ENCODE peak calls at places on chromosomes 3 and 15, in seven cellular contexts. L, O, F, S, A, X and T are unnamed samples.

GRCh38 chr15:84816694-84817460 is at the start of gene ALPK3:
- DNase-seq in S (peak), O (no peak), L (no peak), F (no peak), X (no peak), A (peak), T (no peak)

GRCh38 chr3:42880183-42880582 is 4.5 kb upstream of the CYP8B1 start:
- DNase-seq in O (no peak), A (no peak), X (no peak), L (no peak), F (no peak), S (no peak), T (no peak)

GRCh38 chr3:45486926-45487325 is 98.5 kb downstream of the LARS2 start:
- DNase-seq in A (no peak), L (no peak), O (no peak), X (peak), S (no peak), F (no peak), T (no peak)

GRCh38 chr15:39969871-39970270 is 36.0 kb downstream of the EIF2AK4 start:
- DNase-seq in X (peak), S (peak), L (no peak), F (no peak), A (peak), O (peak), T (no peak)

GRCh38 chr3:36172699-36173098 is 207.6 kb upstream of the STAC start:
- DNase-seq in A (no peak), O (peak), F (no peak), L (no peak), X (no peak), S (no peak), T (no peak)

GRCh38 chr3:65732060-65732933 is 306.4 kb downstream of the MAGI1 start:
- DNase-seq in L (no peak), A (no peak), F (peak), O (peak), S (no peak), X (peak), T (no peak)

GRCh38 chr15:77571181-77571580 is 61.5 kb downstream of the LINGO1 start:
- DNase-seq in A (no peak), F (no peak), O (no peak), X (no peak), L (no peak), S (no peak), T (no peak)

GRCh38 chr15:69265347-69265955 is 33.3 kb upstream of the PAQR5 start:
- DNase-seq in F (no peak), O (peak), A (no peak), L (no peak), X (no peak), S (no peak), T (no peak)

GRCh38 chr15:62928242-62928995 is 114.1 kb upstream of the TPM1 start:
- DNase-seq in L (peak), X (peak), A (no peak), S (no peak), O (peak), F (peak), T (no peak)

GRCh38 chr3:141275032-141275422 is 43.4 kb downstream of the PXYLP1 start:
- DNase-seq in O (peak), S (no peak), X (peak), F (no peak), A (no peak), L (no peak), T (no peak)

GRCh38 chr3:5791558-5791957 is 604.1 kb downstream of the EDEM1 start:
- DNase-seq in A (no peak), F (no peak), S (no peak), O (peak), L (no peak), X (no peak), T (no peak)

GRCh38 chr3:184155644-184156521 is 706 bp downstream of the DVL3 start:
- DNase-seq in L (no peak), A (peak), S (no peak), X (peak), O (no peak), F (no peak), T (no peak)

GRCh38 chr15:85759391-85759790 is 35.3 kb downstream of the KLHL25 start:
- DNase-seq in L (no peak), O (no peak), F (no peak), X (no peak), S (no peak), A (no peak), T (peak)

GRCh38 chr15:51888593-51889195 is 59.2 kb downstream of the TMOD3 start:
- DNase-seq in L (no peak), A (no peak), F (no peak), X (no peak), O (peak), S (no peak), T (no peak)

GRCh38 chr15:29364429-29365078 is 94.9 kb upstream of the NSMCE3 start:
- DNase-seq in A (no peak), S (no peak), F (peak), L (peak), X (peak), O (peak), T (no peak)

GRCh38 chr3:69115731-69116130 is 6.7 kb downstream of the LMOD3 start:
- DNase-seq in A (no peak), S (no peak), X (peak), O (peak), F (peak), L (no peak), T (no peak)

GRCh38 chr15:51775967-51776816 is 24.8 kb downstream of the TMOD2 start:
- DNase-seq in A (no peak), S (no peak), L (no peak), F (peak), O (peak), X (peak), T (no peak)

GRCh38 chr15:98651581-98652220 is 3.4 kb downstream of the IGF1R start:
- DNase-seq in A (no peak), X (no peak), S (no peak), O (peak), L (no peak), F (no peak), T (no peak)

GRCh38 chr15:62853114-62853832 is 189.3 kb upstream of the TPM1 start:
- DNase-seq in F (no peak), X (no peak), A (no peak), O (peak), S (no peak), L (no peak), T (no peak)

GRCh38 chr15:38662805-38663204 is 98.2 kb upstream of the RASGRP1 start:
- DNase-seq in A (no peak), L (no peak), F (no peak), S (no peak), X (no peak), O (no peak), T (no peak)

GRCh38 chr3:35492846-35493245 is 146.5 kb upstream of the ARPP21 start:
- DNase-seq in L (no peak), S (no peak), X (no peak), F (no peak), O (no peak), A (no peak), T (no peak)

GRCh38 chr3:115381573-115381912 is 234.5 kb upstream of the ZBTB20 start:
- DNase-seq in O (no peak), F (no peak), S (peak), L (no peak), X (no peak), A (no peak), T (no peak)

GRCh38 chr3:169699070-169699469 is 35.6 kb upstream of the MECOM start:
- DNase-seq in A (no peak), O (no peak), X (no peak), L (no peak), F (no peak), S (no peak), T (no peak)

GRCh38 chr3:71493372-71493771 is 90.2 kb downstream of the FOXP1 start:
- DNase-seq in A (no peak), O (no peak), X (no peak), L (no peak), F (no peak), S (no peak), T (no peak)

GRCh38 chr3:184255291-184256039 is 5.9 kb downstream of the CAMK2N2 start:
- DNase-seq in L (no peak), F (no peak), X (no peak), S (no peak), A (no peak), O (peak), T (no peak)

GRCh38 chr3:142886938-142887337 is 1.9 kb downstream of the PCOLCE2 start:
- DNase-seq in S (no peak), L (peak), X (peak), F (no peak), O (peak), A (no peak), T (no peak)

GRCh38 chr3:189001559-189001958 is 170.2 kb upstream of the TPRG1 start:
- DNase-seq in O (peak), A (no peak), X (peak), S (no peak), L (peak), F (peak), T (no peak)

GRCh38 chr3:194937751-194938358 is 252.2 kb downstream of the FAM43A start:
- DNase-seq in A (no peak), L (no peak), S (no peak), F (no peak), X (no peak), O (peak), T (peak)

GRCh38 chr15:74817370-74817737 is 4.7 kb downstream of the LMAN1L start:
- DNase-seq in L (no peak), A (peak), O (peak), X (peak), S (peak), F (no peak), T (no peak)
- TF ChIP-seq CTCF in L (peak), A (peak), O (peak), X (peak), S (peak), F (peak), T (peak)

GRCh38 chr15:89301304-89302089 is 33.1 kb downstream of the POLG start:
- DNase-seq in S (no peak), L (no peak), F (no peak), O (no peak), X (no peak), A (no peak), T (no peak)

GRCh38 chr15:89307791-89308190 is 26.8 kb downstream of the POLG start:
- DNase-seq in O (peak), X (peak), L (peak), F (peak), A (no peak), S (no peak), T (no peak)

GRCh38 chr15:89307046-89307587 is 27.5 kb downstream of the POLG start:
- DNase-seq in A (no peak), O (peak), F (no peak), S (no peak), L (peak), X (peak), T (no peak)

GRCh38 chr15:89305395-89305794 is 29.2 kb downstream of the POLG start:
- DNase-seq in S (no peak), O (no peak), X (no peak), F (no peak), L (no peak), A (no peak), T (no peak)

GRCh38 chr15:89303986-89304385 is 30.6 kb downstream of the POLG start:
- DNase-seq in A (no peak), O (no peak), S (no peak), X (peak), F (no peak), L (no peak), T (no peak)
- TF ChIP-seq CTCF in A (no peak), O (no peak), S (no peak), X (no peak), F (no peak), L (no peak), T (no peak)

GRCh38 chr15:60017538-60018199 is 13.6 kb downstream of the FOXB1 start:
- DNase-seq in F (no peak), S (no peak), A (no peak), X (no peak), O (peak), L (no peak), T (no peak)

GRCh38 chr15:60026555-60026954 is 22.4 kb downstream of the FOXB1 start:
- DNase-seq in A (no peak), S (no peak), L (no peak), O (peak), X (no peak), F (no peak), T (no peak)

GRCh38 chr15:60021589-60022378 is 17.7 kb downstream of the FOXB1 start:
- DNase-seq in A (no peak), X (no peak), O (peak), F (no peak), S (no peak), L (no peak), T (no peak)

GRCh38 chr15:60020736-60021135 is 16.6 kb downstream of the FOXB1 start:
- DNase-seq in A (no peak), O (peak), S (no peak), L (no peak), X (no peak), F (no peak), T (no peak)

DNA sequence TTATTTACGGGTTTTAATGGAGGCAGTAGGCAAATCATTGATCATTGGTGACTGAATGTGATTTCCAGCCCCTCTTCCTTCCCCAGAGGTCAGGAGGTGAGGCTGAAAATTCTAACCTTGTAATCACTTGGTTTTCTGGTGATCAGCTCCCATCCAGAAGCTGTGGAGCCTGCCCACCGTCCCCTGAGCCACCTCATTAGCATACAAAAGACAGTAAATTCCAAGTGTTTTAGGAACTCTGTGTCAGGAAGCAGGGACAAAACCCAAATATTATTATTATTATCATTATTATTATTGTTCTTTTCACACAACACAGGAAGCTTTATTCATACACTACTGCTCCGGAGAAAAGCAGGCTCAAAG is 18.2 kb downstream of the FOXB1 start:
- DNase-seq in S (no peak), O (no peak), L (no peak), X (no peak), F (no peak), A (no peak), T (no peak)
- TF ChIP-seq CTCF in S (no peak), O (no peak), L (no peak), X (no peak), F (no peak), A (no peak), T (no peak)

GRCh38 chr3:52480768-52481715 is 14.1 kb upstream of the STAB1 start:
- DNase-seq in L (no peak), S (no peak), A (no peak), F (no peak), X (no peak), O (no peak), T (no peak)

GRCh38 chr3:52483577-52484495 is 11.3 kb upstream of the STAB1 start:
- DNase-seq in S (no peak), O (peak), L (peak), A (peak), X (peak), F (peak), T (no peak)

GRCh38 chr3:52479876-52480575 is 15.1 kb upstream of the STAB1 start:
- DNase-seq in S (no peak), F (no peak), O (no peak), A (no peak), X (no peak), L (no peak), T (no peak)

GRCh38 chr3:52483081-52483480 is 12.1 kb upstream of the STAB1 start:
- DNase-seq in F (no peak), X (no peak), O (no peak), S (no peak), A (peak), L (no peak), T (no peak)

GRCh38 chr3:52481819-52482521 is 13.2 kb upstream of the STAB1 start:
- DNase-seq in S (no peak), O (no peak), L (no peak), F (no peak), A (peak), X (no peak), T (no peak)
- TF ChIP-seq CTCF in S (peak), O (peak), L (peak), F (peak), A (peak), X (peak), T (peak)